ENCODE peak calls at places on chromosomes 12 and 14, in nine cellular contexts. T, S, O, N, H, J, Z, Q and F are unnamed samples.

GRCh38 chr14:88301381-88301780 is 21.7 kb downstream of the KCNK10 start:
- DNase-seq in T (no peak), S (no peak), O (no peak), N (no peak), H (no peak), J (no peak), Z (no peak), Q (no peak), F (no peak)

GRCh38 chr14:68403794-68404522 is 388.9 kb downstream of the ZFP36L1 start:
- DNase-seq in T (no peak), S (no peak), O (no peak), N (no peak), H (no peak), J (no peak), Z (no peak), Q (no peak), F (no peak)

GRCh38 chr14:74524813-74525135 is 31.2 kb downstream of the ISCA2 start:
- DNase-seq in T (no peak), S (no peak), O (no peak), N (no peak), H (no peak), J (no peak), Z (no peak), Q (no peak), F (no peak)

GRCh38 chr12:48775991-48776649 is 12.8 kb downstream of the ADCY6 start:
- DNase-seq in T (no peak), S (no peak), O (no peak), N (no peak), H (no peak), J (no peak), Z (no peak), Q (no peak), F (no peak)

GRCh38 chr14:68401320-68401719 is 391.5 kb downstream of the ZFP36L1 start:
- DNase-seq in T (no peak), S (peak), O (no peak), N (peak), H (peak), J (no peak), Z (no peak), Q (no peak), F (no peak)

GRCh38 chr12:53327435-53328042 is 6.1 kb upstream of the AAAS start:
- DNase-seq in T (no peak), S (peak), O (no peak), N (peak), H (peak), J (no peak), Z (no peak), Q (no peak), F (no peak)

GRCh38 chr12:71725011-71725410 is 29.7 kb upstream of the RAB21 start:
- DNase-seq in T (no peak), S (peak), O (no peak), N (no peak), H (no peak), J (no peak), Z (no peak), Q (no peak), F (no peak)

GRCh38 chr12:108930756-108931155 is 50.9 kb downstream of the DAO start:
- DNase-seq in T (no peak), S (no peak), O (no peak), N (no peak), H (no peak), J (no peak), Z (no peak), Q (no peak), F (no peak)

GRCh38 chr12:52120951-52121847 is 41.7 kb downstream of the SMIM41 start:
- DNase-seq in T (no peak), S (no peak), O (no peak), N (no peak), H (no peak), J (no peak), Z (no peak), Q (no peak), F (no peak)

GRCh38 chr12:120437735-120438494 is at the start of gene COX6A1:
- DNase-seq in T (peak), S (peak), O (peak), N (peak), H (peak), J (peak), Z (peak), Q (peak), F (peak)

GRCh38 chr12:112107728-112108447 is 695 bp downstream of the NAA25 start:
- DNase-seq in T (no peak), S (no peak), O (peak), N (peak), H (no peak), J (peak), Z (no peak), Q (no peak), F (no peak)

GRCh38 chr12:13169255-13169654 is 27.3 kb upstream of the EMP1 start:
- DNase-seq in T (no peak), S (no peak), O (no peak), N (no peak), H (no peak), J (no peak), Z (no peak), Q (no peak), F (no peak)

GRCh38 chr12:121003650-121004049 is 12.6 kb downstream of the C12orf43 start:
- DNase-seq in T (no peak), S (no peak), O (no peak), N (no peak), H (no peak), J (no peak), Z (no peak), Q (no peak), F (no peak)

GRCh38 chr12:115002434-115002833 is 318.5 kb upstream of the TBX3 start:
- DNase-seq in T (no peak), S (no peak), O (no peak), N (no peak), H (no peak), J (no peak), Z (no peak), Q (no peak), F (no peak)

GRCh38 chr12:10101648-10102220 is 2.9 kb upstream of the CLEC1A start:
- DNase-seq in T (no peak), S (no peak), O (no peak), N (no peak), H (no peak), J (no peak), Z (no peak), Q (no peak), F (no peak)

GRCh38 chr14:59847711-59848110 is 22.9 kb downstream of the RTN1 start:
- DNase-seq in T (no peak), S (no peak), O (no peak), N (no peak), H (no peak), J (no peak), Z (no peak), Q (no peak), F (no peak)

GRCh38 chr12:52611080-52611468 is 7.3 kb downstream of the KRT73 start:
- DNase-seq in T (no peak), S (no peak), O (no peak), N (no peak), H (no peak), J (no peak), Z (no peak), Q (no peak), F (no peak)

GRCh38 chr12:116135209-116135930 is 142.1 kb downstream of the MED13L start:
- DNase-seq in T (no peak), S (peak), O (no peak), N (peak), H (peak), J (no peak), Z (no peak), Q (no peak), F (no peak)

GRCh38 chr14:86543531-86543930 is 1013.6 kb downstream of the FLRT2 start:
- DNase-seq in T (no peak), S (no peak), O (no peak), N (no peak), H (no peak), J (no peak), Z (no peak), Q (no peak), F (no peak)

GRCh38 chr12:116261525-116262100 is 15.9 kb downstream of the MED13L start:
- DNase-seq in T (no peak), S (no peak), O (no peak), N (no peak), H (no peak), J (no peak), Z (no peak), Q (no peak), F (no peak)

GRCh38 chr14:48853159-48853558 is 733.0 kb downstream of the RPS29 start:
- DNase-seq in T (no peak), S (no peak), O (no peak), N (no peak), H (no peak), J (no peak), Z (no peak), Q (no peak), F (no peak)

GRCh38 chr14:31090872-31091764 is 64.9 kb upstream of the STRN3 start:
- DNase-seq in T (no peak), S (peak), O (no peak), N (peak), H (peak), J (no peak), Z (no peak), Q (peak), F (no peak)

GRCh38 chr12:79121486-79121885 is 256.9 kb downstream of the SYT1 start:
- DNase-seq in T (no peak), S (peak), O (no peak), N (peak), H (peak), J (no peak), Z (no peak), Q (no peak), F (no peak)

GRCh38 chr14:91138511-91139359 is 24.9 kb downstream of the DGLUCY start:
- DNase-seq in T (no peak), S (peak), O (no peak), N (peak), H (peak), J (no peak), Z (no peak), Q (no peak), F (no peak)

GRCh38 chr12:92080390-92081285 is 65.0 kb downstream of the BTG1 start:
- DNase-seq in T (no peak), S (peak), O (no peak), N (peak), H (peak), J (no peak), Z (no peak), Q (no peak), F (no peak)

GRCh38 chr12:95943231-95943842 is at the start of gene AMDHD1:
- DNase-seq in T (peak), S (peak), O (no peak), N (peak), H (peak), J (peak), Z (peak), Q (no peak), F (no peak)

GRCh38 chr12:58029260-58029659 is 87.9 kb downstream of the ATP23 start:
- DNase-seq in T (no peak), S (no peak), O (no peak), N (peak), H (no peak), J (no peak), Z (no peak), Q (no peak), F (no peak)

GRCh38 chr12:119710941-119711551 is 43.1 kb downstream of the PRKAB1 start:
- DNase-seq in T (no peak), S (no peak), O (no peak), N (no peak), H (no peak), J (no peak), Z (no peak), Q (no peak), F (no peak)

GRCh38 chr12:59372971-59373370 is 222.9 kb upstream of the SLC16A7 start:
- DNase-seq in T (no peak), S (peak), O (no peak), N (peak), H (no peak), J (peak), Z (no peak), Q (peak), F (no peak)

GRCh38 chr12:132132609-132133430 is 11.3 kb downstream of the DDX51 start:
- DNase-seq in T (no peak), S (no peak), O (no peak), N (no peak), H (no peak), J (no peak), Z (no peak), Q (no peak), F (no peak)

GRCh38 chr14:88199882-88200281 is 123.2 kb downstream of the KCNK10 start:
- DNase-seq in T (no peak), S (no peak), O (no peak), N (no peak), H (no peak), J (no peak), Z (no peak), Q (no peak), F (no peak)

GRCh38 chr12:108119974-108120862 is 8.9 kb upstream of the WSCD2 start:
- DNase-seq in T (no peak), S (no peak), O (no peak), N (no peak), H (no peak), J (no peak), Z (no peak), Q (no peak), F (no peak)

GRCh38 chr12:130202201-130202600 is 39.9 kb downstream of the FZD10 start:
- DNase-seq in T (no peak), S (no peak), O (no peak), N (no peak), H (no peak), J (no peak), Z (no peak), Q (no peak), F (no peak)

GRCh38 chr12:43337571-43338497 is 214.2 kb downstream of the ADAMTS20 start:
- DNase-seq in T (no peak), S (no peak), O (no peak), N (peak), H (no peak), J (no peak), Z (no peak), Q (no peak), F (no peak)

GRCh38 chr12:58918475-58918874 is 1.8 kb downstream of the LRIG3 start:
- DNase-seq in T (no peak), S (peak), O (no peak), N (peak), H (no peak), J (no peak), Z (no peak), Q (no peak), F (no peak)

GRCh38 chr12:122067966-122068365 is 10.6 kb upstream of the MLXIP start:
- DNase-seq in T (no peak), S (peak), O (no peak), N (no peak), H (no peak), J (no peak), Z (no peak), Q (no peak), F (no peak)

GRCh38 chr12:115004469-115005146 is 320.6 kb upstream of the TBX3 start:
- DNase-seq in T (no peak), S (no peak), O (no peak), N (peak), H (peak), J (no peak), Z (no peak), Q (no peak), F (no peak)

GRCh38 chr14:90456551-90456950 is 59.7 kb downstream of the CALM1 start:
- DNase-seq in T (no peak), S (no peak), O (no peak), N (no peak), H (no peak), J (no peak), Z (no peak), Q (no peak), F (no peak)

GRCh38 chr12:6277982-6278438 is 32.5 kb upstream of the PLEKHG6 start:
- DNase-seq in T (no peak), S (no peak), O (no peak), N (peak), H (no peak), J (no peak), Z (peak), Q (no peak), F (no peak)

GRCh38 chr12:6278439-6279255 is 31.8 kb upstream of the PLEKHG6 start:
- DNase-seq in T (peak), S (peak), O (peak), N (peak), H (peak), J (peak), Z (peak), Q (no peak), F (peak)

GRCh38 chr12:6276247-6276887 is 34.1 kb upstream of the PLEKHG6 start:
- DNase-seq in T (no peak), S (no peak), O (no peak), N (no peak), H (no peak), J (no peak), Z (no peak), Q (no peak), F (no peak)

GRCh38 chr12:6275609-6276246 is 34.8 kb upstream of the PLEKHG6 start:
- DNase-seq in T (no peak), S (no peak), O (no peak), N (no peak), H (no peak), J (no peak), Z (no peak), Q (no peak), F (no peak)

GRCh38 chr12:6276936-6277615 is 33.4 kb upstream of the PLEKHG6 start:
- DNase-seq in T (no peak), S (no peak), O (no peak), N (peak), H (no peak), J (no peak), Z (no peak), Q (no peak), F (no peak)
- TF ChIP-seq CTCF in T (no peak), S (peak), O (no peak), N (no peak), H (peak), J (no peak), Z (peak), Q (peak), F (no peak)

GRCh38 chr14:102726191-102726949 is 50.9 kb upstream of the TRAF3 start:
- DNase-seq in T (no peak), S (no peak), O (no peak), N (no peak), H (no peak), J (no peak), Z (no peak), Q (no peak), F (no peak)
- TF ChIP-seq CTCF in T (no peak), S (no peak), O (no peak), N (no peak), H (no peak), J (no peak), Z (no peak), Q (no peak), F (no peak)

DNA sequence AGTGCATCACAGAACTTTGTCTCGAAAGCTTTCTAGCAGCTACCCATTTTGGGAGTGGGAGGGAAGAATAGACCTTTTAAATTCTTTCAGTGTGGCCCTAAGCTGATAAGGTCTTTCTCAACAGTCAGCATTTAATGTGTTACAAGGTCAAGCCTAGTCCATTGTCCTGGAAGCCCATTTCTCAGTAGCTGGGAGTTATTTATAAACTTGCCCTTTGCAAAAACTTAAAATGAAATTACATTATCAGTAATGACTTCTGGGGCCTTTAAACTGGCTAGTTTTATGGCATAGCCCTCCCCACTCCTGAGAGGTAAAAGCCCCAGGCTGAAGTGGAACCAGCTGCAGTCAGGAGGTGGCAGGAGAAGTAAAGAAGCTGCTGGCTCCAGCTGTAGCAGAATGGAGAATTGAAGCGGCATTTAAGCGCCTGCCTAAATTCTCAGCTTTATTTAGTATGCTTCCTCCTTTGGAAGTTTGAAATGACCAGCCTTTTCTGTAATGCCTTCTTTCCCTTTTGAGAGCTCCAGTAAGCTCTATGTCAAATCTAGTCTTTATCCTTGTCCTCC is 12.4 kb downstream of the COPZ1 start:
- DNase-seq in T (no peak), S (peak), O (no peak), N (no peak), H (no peak), J (no peak), Z (no peak), Q (no peak), F (no peak)
- TF ChIP-seq CTCF in T (no peak), S (peak), O (no peak), N (no peak), H (no peak), J (no peak), Z (peak), Q (peak), F (no peak)

GRCh38 chr14:38941485-38941884 is 161.6 kb downstream of the SEC23A start:
- DNase-seq in T (no peak), S (no peak), O (no peak), N (no peak), H (no peak), J (no peak), Z (no peak), Q (no peak), F (no peak)
- TF ChIP-seq CTCF in T (no peak), S (peak), O (no peak), N (no peak), H (no peak), J (no peak), Z (peak), Q (no peak), F (no peak)

GRCh38 chr12:84397279-84397678 is 515.3 kb downstream of the SLC6A15 start:
- DNase-seq in T (no peak), S (peak), O (no peak), N (peak), H (peak), J (no peak), Z (no peak), Q (no peak), F (no peak)
- TF ChIP-seq CTCF in T (no peak), S (no peak), O (no peak), N (peak), H (no peak), J (no peak), Z (peak), Q (peak), F (peak)

GRCh38 chr12:124856132-124856841 is 7.4 kb downstream of the SCARB1 start:
- DNase-seq in T (no peak), S (no peak), O (no peak), N (no peak), H (no peak), J (no peak), Z (no peak), Q (no peak), F (no peak)
- TF ChIP-seq CTCF in T (no peak), S (no peak), O (no peak), N (no peak), H (peak), J (no peak), Z (peak), Q (peak), F (no peak)

GRCh38 chr14:82999802-83000201 is 1466.1 kb upstream of the SEL1L start:
- DNase-seq in T (no peak), S (no peak), O (no peak), N (peak), H (no peak), J (no peak), Z (no peak), Q (peak), F (no peak)
- TF ChIP-seq CTCF in T (peak), S (no peak), O (no peak), N (peak), H (no peak), J (no peak), Z (peak), Q (peak), F (peak)

GRCh38 chr14:35961697-35962274 is 135.6 kb downstream of the BRMS1L start:
- DNase-seq in T (no peak), S (no peak), O (no peak), N (no peak), H (no peak), J (no peak), Z (no peak), Q (no peak), F (no peak)

GRCh38 chr14:35964736-35965135 is 138.6 kb downstream of the BRMS1L start:
- DNase-seq in T (no peak), S (no peak), O (no peak), N (no peak), H (no peak), J (no peak), Z (no peak), Q (no peak), F (no peak)

GRCh38 chr14:35959835-35960234 is 133.7 kb downstream of the BRMS1L start:
- DNase-seq in T (no peak), S (no peak), O (no peak), N (peak), H (no peak), J (no peak), Z (no peak), Q (no peak), F (no peak)

GRCh38 chr14:35965425-35965824 is 139.3 kb downstream of the BRMS1L start:
- DNase-seq in T (no peak), S (no peak), O (no peak), N (no peak), H (no peak), J (no peak), Z (no peak), Q (no peak), F (no peak)

DNA sequence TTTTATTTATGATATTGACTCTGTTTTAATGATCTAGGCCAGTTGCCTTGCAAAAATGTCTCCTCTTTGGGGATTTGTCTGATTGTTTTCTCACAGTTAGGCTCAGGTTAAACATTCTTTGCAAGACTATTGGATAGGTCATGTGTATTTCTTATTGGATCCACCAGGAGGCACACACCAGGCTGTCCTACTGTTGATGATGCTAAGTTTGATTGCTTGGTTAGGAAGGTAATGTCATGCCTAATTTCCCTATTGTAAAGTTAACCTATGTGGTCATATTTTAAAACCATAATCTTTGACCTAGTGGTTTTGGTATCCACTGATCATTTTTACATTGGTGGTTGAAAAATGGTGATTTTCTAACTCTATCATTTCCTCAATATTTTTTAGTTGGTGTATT is 137.1 kb downstream of the BRMS1L start:
- DNase-seq in T (no peak), S (no peak), O (no peak), N (peak), H (no peak), J (no peak), Z (no peak), Q (no peak), F (no peak)
- TF ChIP-seq CTCF in T (peak), S (no peak), O (no peak), N (peak), H (peak), J (peak), Z (no peak), Q (no peak), F (peak)